ENCODE peak calls at places on chromosomes 16 and 17, in six cellular contexts. One of them, this sample, is unnamed.

GRCh38 chr17:37399404-37399803 is 7.2 kb downstream of the ACACA start:
- DNase-seq in GM12892: no peak
- DNase-seq in K562: no peak
- DNase-seq in H1: no peak
- DNase-seq in GM12878: no peak
- DNase-seq in HepG2: no peak
- DNase-seq in this sample: no peak

GRCh38 chr17:34756670-34757021 is 177.3 kb downstream of the TMEM132E start:
- DNase-seq in HepG2: no peak
- DNase-seq in GM12892: no peak
- DNase-seq in GM12878: no peak
- DNase-seq in K562: no peak
- DNase-seq in H1: no peak
- DNase-seq in this sample: no peak

GRCh38 chr17:15031971-15032370 is 233.2 kb downstream of the PMP22 start:
- DNase-seq in H1: no peak
- DNase-seq in K562: no peak
- DNase-seq in HepG2: no peak
- DNase-seq in GM12892: no peak
- DNase-seq in GM12878: no peak
- DNase-seq in this sample: no peak

GRCh38 chr17:798246-798645 is 16.1 kb downstream of the MRM3 start:
- DNase-seq in HepG2: no peak
- DNase-seq in K562: no peak
- DNase-seq in GM12878: no peak
- DNase-seq in H1: no peak
- DNase-seq in GM12892: no peak
- DNase-seq in this sample: no peak

GRCh38 chr17:50344712-50345380 is 1.1 kb upstream of the XYLT2 start:
- DNase-seq in HepG2: no peak
- DNase-seq in GM12892: no peak
- DNase-seq in H1: no peak
- DNase-seq in K562: no peak
- DNase-seq in GM12878: no peak
- DNase-seq in this sample: no peak

GRCh38 chr16:56701534-56701933 is 19.3 kb downstream of the MT1X start:
- DNase-seq in GM12892: no peak
- DNase-seq in GM12878: no peak
- DNase-seq in H1: no peak
- DNase-seq in K562: no peak
- DNase-seq in HepG2: no peak
- DNase-seq in this sample: no peak

GRCh38 chr16:84013787-84014569 is 28.6 kb downstream of the SLC38A8 start:
- DNase-seq in K562: peak; percentile 98
- DNase-seq in HepG2: peak; percentile 94
- DNase-seq in GM12878: peak; percentile 42
- DNase-seq in H1: peak; percentile 100
- DNase-seq in GM12892: peak; percentile 46
- DNase-seq in this sample: peak; percentile 56

GRCh38 chr16:68490829-68491575 is 42.7 kb upstream of the SMPD3 start:
- DNase-seq in HepG2: no peak
- DNase-seq in K562: no peak
- DNase-seq in GM12892: peak; percentile 42
- DNase-seq in GM12878: no peak
- DNase-seq in H1: no peak
- DNase-seq in this sample: peak; percentile 49

GRCh38 chr16:66427036-66427446 is at the start of gene BEAN1:
- DNase-seq in K562: peak; percentile 78
- DNase-seq in GM12892: no peak
- DNase-seq in HepG2: no peak
- DNase-seq in H1: no peak
- DNase-seq in GM12878: no peak
- DNase-seq in this sample: no peak

GRCh38 chr17:39781028-39781800 is 43.5 kb downstream of the GRB7 start:
- DNase-seq in H1: no peak
- DNase-seq in GM12878: no peak
- DNase-seq in HepG2: no peak
- DNase-seq in K562: no peak
- DNase-seq in GM12892: no peak
- DNase-seq in this sample: no peak

GRCh38 chr17:32110596-32110995 is 31.7 kb upstream of the RHOT1 start:
- DNase-seq in HepG2: no peak
- DNase-seq in GM12892: no peak
- DNase-seq in H1: no peak
- DNase-seq in K562: no peak
- DNase-seq in GM12878: no peak
- DNase-seq in this sample: no peak

GRCh38 chr16:87847467-87847784 is 21.9 kb downstream of the SLC7A5 start:
- DNase-seq in HepG2: no peak
- DNase-seq in H1: no peak
- DNase-seq in GM12892: no peak
- DNase-seq in K562: no peak
- DNase-seq in GM12878: no peak
- DNase-seq in this sample: no peak

GRCh38 chr16:81376880-81377279 is 62.1 kb downstream of the GAN start:
- DNase-seq in GM12878: no peak
- DNase-seq in GM12892: no peak
- DNase-seq in H1: no peak
- DNase-seq in HepG2: no peak
- DNase-seq in K562: no peak
- DNase-seq in this sample: no peak

DNA sequence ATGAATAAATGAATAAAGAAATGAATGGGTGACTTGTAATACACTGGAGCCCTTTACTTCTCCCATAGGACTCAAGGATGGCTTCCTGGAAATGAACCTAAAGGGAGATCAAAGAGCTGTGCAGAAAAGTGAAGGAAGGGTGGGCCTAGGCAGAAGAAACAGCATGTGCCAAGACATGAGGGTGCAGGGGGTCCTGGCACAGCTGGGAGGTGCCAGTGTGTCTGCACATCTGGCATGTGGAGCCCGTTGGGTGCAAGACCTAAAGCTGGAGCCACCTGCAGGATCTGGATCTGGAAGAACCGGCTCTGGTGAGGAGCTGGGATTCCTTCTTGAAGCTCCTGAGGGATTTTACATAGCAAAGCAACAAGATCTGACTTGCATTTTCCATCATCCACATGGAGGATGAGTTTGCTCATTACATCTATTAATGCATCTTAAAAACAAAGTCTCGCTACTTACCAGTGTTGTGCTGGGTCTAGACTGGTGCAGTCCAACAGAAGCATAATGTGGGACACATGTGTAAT is 120.2 kb downstream of the IRX3 start:
- DNase-seq in K562: no peak
- DNase-seq in GM12892: no peak
- DNase-seq in H1: no peak
- DNase-seq in GM12878: no peak
- DNase-seq in HepG2: no peak
- DNase-seq in this sample: no peak
- TF ChIP-seq POLR2A in K562: no peak
- TF ChIP-seq POLR2A in GM12892: no peak
- TF ChIP-seq POLR2A in H1: no peak
- TF ChIP-seq POLR2A in GM12878: no peak
- TF ChIP-seq POLR2A in HepG2: no peak
- TF ChIP-seq POLR2A in this sample: no peak

GRCh38 chr16:55136356-55136755 is 187.6 kb upstream of the IRX6 start:
- DNase-seq in H1: no peak
- DNase-seq in K562: no peak
- DNase-seq in GM12878: no peak
- DNase-seq in HepG2: no peak
- DNase-seq in GM12892: no peak
- DNase-seq in this sample: no peak
- TF ChIP-seq TAF1 in H1: no peak
- TF ChIP-seq TAF1 in K562: no peak
- TF ChIP-seq TAF1 in GM12878: no peak
- TF ChIP-seq TAF1 in HepG2: no peak
- TF ChIP-seq TAF1 in GM12892: no peak
- TF ChIP-seq TAF1 in this sample: no peak

GRCh38 chr17:80084773-80085172 is 16.6 kb upstream of the GAA start:
- DNase-seq in GM12892: no peak
- DNase-seq in GM12878: no peak
- DNase-seq in H1: no peak
- DNase-seq in K562: no peak
- DNase-seq in HepG2: no peak
- DNase-seq in this sample: no peak

GRCh38 chr17:80080081-80080480 is 21.3 kb upstream of the GAA start:
- DNase-seq in HepG2: no peak
- DNase-seq in K562: no peak
- DNase-seq in GM12892: no peak
- DNase-seq in H1: no peak
- DNase-seq in GM12878: no peak
- DNase-seq in this sample: no peak

GRCh38 chr17:80081596-80081995 is 19.8 kb upstream of the GAA start:
- DNase-seq in GM12892: no peak
- DNase-seq in K562: no peak
- DNase-seq in H1: no peak
- DNase-seq in GM12878: no peak
- DNase-seq in HepG2: no peak
- DNase-seq in this sample: no peak

GRCh38 chr17:80083136-80083661 is 18.2 kb upstream of the GAA start:
- DNase-seq in H1: no peak
- DNase-seq in GM12878: no peak
- DNase-seq in HepG2: no peak
- DNase-seq in GM12892: no peak
- DNase-seq in K562: no peak
- DNase-seq in this sample: no peak

GRCh38 chr17:80082403-80083135 is 18.8 kb upstream of the GAA start:
- DNase-seq in GM12878: no peak
- DNase-seq in GM12892: peak; percentile 65
- DNase-seq in HepG2: peak; percentile 78
- DNase-seq in H1: peak; percentile 50
- DNase-seq in K562: peak; percentile 44
- DNase-seq in this sample: peak; percentile 74
- TF ChIP-seq POLR2AphosphoS5 in GM12878: no peak
- TF ChIP-seq POLR2AphosphoS5 in GM12892: no peak
- TF ChIP-seq POLR2AphosphoS5 in HepG2: no peak
- TF ChIP-seq POLR2AphosphoS5 in H1: no peak
- TF ChIP-seq POLR2AphosphoS5 in K562: no peak
- TF ChIP-seq POLR2AphosphoS5 in this sample: no peak

GRCh38 chr16:589658-590159 is at the start of gene RAB40C:
- DNase-seq in H1: peak; percentile 91
- DNase-seq in K562: peak; percentile 97
- DNase-seq in HepG2: peak; percentile 93
- DNase-seq in GM12892: peak; percentile 99
- DNase-seq in GM12878: peak; percentile 82
- DNase-seq in this sample: peak; percentile 99
- TF ChIP-seq POLR2A in H1: no peak
- TF ChIP-seq POLR2A in K562: peak; percentile 55
- TF ChIP-seq POLR2A in HepG2: no peak
- TF ChIP-seq POLR2A in GM12892: no peak
- TF ChIP-seq POLR2A in GM12878: no peak
- TF ChIP-seq POLR2A in this sample: no peak

GRCh38 chr16:15574614-15574948 is 68.4 kb downstream of the MARF1 start:
- DNase-seq in H1: no peak
- DNase-seq in HepG2: no peak
- DNase-seq in GM12878: no peak
- DNase-seq in K562: no peak
- DNase-seq in GM12892: no peak
- DNase-seq in this sample: no peak
- TF ChIP-seq TAF1 in H1: no peak
- TF ChIP-seq TAF1 in HepG2: no peak
- TF ChIP-seq TAF1 in GM12878: no peak
- TF ChIP-seq TAF1 in K562: no peak
- TF ChIP-seq TAF1 in GM12892: no peak
- TF ChIP-seq TAF1 in this sample: no peak

GRCh38 chr17:75088902-75089417 is 1.2 kb downstream of the SLC16A5 start:
- DNase-seq in HepG2: peak; percentile 57
- DNase-seq in GM12878: no peak
- DNase-seq in GM12892: no peak
- DNase-seq in K562: no peak
- DNase-seq in H1: no peak
- DNase-seq in this sample: no peak
- TF ChIP-seq POLR2AphosphoS5 in HepG2: no peak
- TF ChIP-seq POLR2AphosphoS5 in GM12878: no peak
- TF ChIP-seq POLR2AphosphoS5 in GM12892: no peak
- TF ChIP-seq POLR2AphosphoS5 in K562: no peak
- TF ChIP-seq POLR2AphosphoS5 in H1: no peak
- TF ChIP-seq POLR2AphosphoS5 in this sample: no peak

GRCh38 chr16:23670137-23670776 is 8.4 kb upstream of the PLK1 start:
- DNase-seq in K562: no peak
- DNase-seq in HepG2: no peak
- DNase-seq in H1: no peak
- DNase-seq in GM12878: peak; percentile 77
- DNase-seq in GM12892: no peak
- DNase-seq in this sample: no peak
- TF ChIP-seq POLR2A in K562: no peak
- TF ChIP-seq POLR2A in HepG2: no peak
- TF ChIP-seq POLR2A in H1: no peak
- TF ChIP-seq POLR2A in GM12878: peak; percentile 37
- TF ChIP-seq POLR2A in GM12892: no peak
- TF ChIP-seq POLR2A in this sample: no peak

GRCh38 chr16:19909750-19910322 is 25.2 kb upstream of the GPRC5B start:
- DNase-seq in GM12878: no peak
- DNase-seq in H1: no peak
- DNase-seq in GM12892: no peak
- DNase-seq in HepG2: no peak
- DNase-seq in K562: no peak
- DNase-seq in this sample: no peak
- TF ChIP-seq TAF1 in GM12878: no peak
- TF ChIP-seq TAF1 in H1: no peak
- TF ChIP-seq TAF1 in GM12892: no peak
- TF ChIP-seq TAF1 in HepG2: no peak
- TF ChIP-seq TAF1 in K562: no peak
- TF ChIP-seq TAF1 in this sample: no peak

DNA sequence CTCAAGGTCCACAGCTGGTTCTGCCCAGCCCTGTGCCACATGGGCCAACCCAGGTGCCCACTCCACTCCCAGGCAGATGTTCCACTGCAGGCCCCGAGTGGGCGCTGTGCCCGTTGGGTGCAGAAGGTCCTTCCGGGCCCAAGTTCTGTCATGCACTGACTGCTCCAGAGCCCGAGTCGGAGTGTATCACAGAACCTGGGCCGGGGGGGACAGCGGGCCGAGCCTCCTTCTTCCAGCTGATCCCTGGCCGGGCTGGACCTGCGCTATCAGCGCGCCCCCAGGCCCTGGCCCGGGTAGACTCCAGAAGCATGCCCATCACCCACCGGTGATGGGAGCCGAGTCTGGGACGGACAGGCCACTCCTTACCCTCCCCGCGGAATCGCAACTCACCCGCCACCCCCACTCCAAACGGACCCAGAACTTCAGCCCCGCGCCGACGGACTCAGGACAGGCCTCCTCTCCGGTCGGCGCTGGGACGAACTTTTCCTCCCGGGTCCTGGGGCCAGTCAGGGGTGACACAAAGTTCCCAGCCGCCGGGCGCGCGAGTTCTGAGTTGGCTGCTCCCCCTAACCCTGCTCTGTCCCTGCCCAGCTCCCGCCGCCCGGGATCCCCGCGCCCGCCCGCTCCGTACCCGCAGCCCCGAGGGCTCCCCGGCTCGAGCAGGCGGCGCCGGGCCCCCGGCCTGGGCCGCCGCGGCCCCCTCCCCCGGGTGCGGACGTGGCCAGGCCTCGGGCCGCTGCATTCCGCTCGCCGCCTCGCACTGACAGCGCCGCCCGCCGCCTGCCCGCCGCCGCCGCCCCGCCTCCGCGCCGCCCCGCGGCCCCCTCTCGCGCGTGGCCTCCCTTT is at the start of gene COPZ2:
- DNase-seq in HepG2: peak; percentile 50
- DNase-seq in GM12892: peak; percentile 53
- DNase-seq in H1: no peak
- DNase-seq in K562: no peak
- DNase-seq in GM12878: no peak
- DNase-seq in this sample: peak; percentile 47
- TF ChIP-seq POLR2AphosphoS5 in HepG2: no peak
- TF ChIP-seq POLR2AphosphoS5 in GM12892: no peak
- TF ChIP-seq POLR2AphosphoS5 in H1: no peak
- TF ChIP-seq POLR2AphosphoS5 in K562: no peak
- TF ChIP-seq POLR2AphosphoS5 in GM12878: no peak
- TF ChIP-seq POLR2AphosphoS5 in this sample: no peak